ENCODE peak calls at places on chromosomes 16 and 17, in six cellular contexts. L is cardiac muscle cell, S is GM10248, W is heart left ventricle, X is H9, Y is neural progenitor cell. Q is an unnamed sample.

GRCh38 chr17:68861602-68862001 is 93.6 kb downstream of the ABCA8 start:
- DNase-seq in L (no peak), S (no peak), W (no peak), X (no peak), Y (no peak), Q (no peak)

GRCh38 chr16:35626051-35626450 is 2166.6 kb downstream of the TP53TG3F start:
- DNase-seq in L (no peak), S (no peak), W (no peak), X (no peak), Y (no peak), Q (no peak)

GRCh38 chr17:70405492-70406220 is 236.3 kb downstream of the KCNJ2 start:
- DNase-seq in L (no peak), S (no peak), W (no peak), X (no peak), Y (no peak), Q (no peak)

GRCh38 chr17:71505200-71505599 is 615.6 kb upstream of the SOX9 start:
- DNase-seq in L (no peak), S (no peak), W (no peak), X (no peak), Y (no peak), Q (no peak)

GRCh38 chr17:17141860-17142552 is 64.1 kb downstream of the PLD6 start:
- DNase-seq in L (peak; percentile 69), S (peak; percentile 58), W (no peak), X (peak; percentile 80), Y (peak; percentile 78), Q (peak; percentile 53)

GRCh38 chr16:80198265-80198994 is 342.4 kb upstream of the DYNLRB2 start:
- DNase-seq in L (no peak), S (no peak), W (no peak), X (no peak), Y (no peak), Q (no peak)

GRCh38 chr16:2691491-2692248 is 9.3 kb downstream of the KCTD5 start:
- DNase-seq in L (no peak), S (no peak), W (peak; percentile 78), X (no peak), Y (no peak), Q (no peak)

GRCh38 chr16:67265834-67266233 is 13.5 kb upstream of the PLEKHG4 start:
- DNase-seq in L (no peak), S (no peak), W (no peak), X (no peak), Y (no peak), Q (no peak)

GRCh38 chr16:81067166-81067565 is 9.9 kb downstream of the C16orf46 start:
- DNase-seq in L (no peak), S (no peak), W (no peak), X (no peak), Y (no peak), Q (no peak)

GRCh38 chr16:2980227-2981176 is at the start of gene PKMYT1:
- DNase-seq in L (peak; percentile 95), S (peak; percentile 100), W (peak; percentile 90), X (peak; percentile 87), Y (peak; percentile 96), Q (peak; percentile 100)

GRCh38 chr16:2475413-2476344 is 752 bp downstream of the TBC1D24 start:
- DNase-seq in L (peak; percentile 34), S (no peak), W (no peak), X (peak; percentile 56), Y (peak; percentile 61), Q (peak; percentile 73)

GRCh38 chr17:38574712-38575111 is 31.0 kb downstream of the SRCIN1 start:
- DNase-seq in L (no peak), S (no peak), W (no peak), X (no peak), Y (no peak), Q (no peak)

GRCh38 chr17:3827124-3827773 is 18.8 kb downstream of the NCBP3 start:
- DNase-seq in L (peak; percentile 70), S (peak; percentile 65), W (no peak), X (peak; percentile 75), Y (peak; percentile 83), Q (peak; percentile 49)

GRCh38 chr17:8151641-8152111 is 528 bp downstream of the PER1 start:
- DNase-seq in L (peak; percentile 56), S (no peak), W (peak; percentile 96), X (peak; percentile 56), Y (peak; percentile 66), Q (no peak)

GRCh38 chr17:43438626-43439529 is 40.1 kb downstream of the ARL4D start:
- DNase-seq in L (no peak), S (no peak), W (no peak), X (peak; percentile 47), Y (peak; percentile 43), Q (no peak)

GRCh38 chr17:65365209-65365608 is 196.2 kb downstream of the AXIN2 start:
- DNase-seq in L (no peak), S (no peak), W (no peak), X (no peak), Y (no peak), Q (no peak)

GRCh38 chr16:75494696-75495601 is at the start of gene CHST6:
- DNase-seq in L (peak; percentile 73), S (peak; percentile 86), W (peak; percentile 64), X (peak; percentile 88), Y (peak; percentile 84), Q (peak; percentile 86)

GRCh38 chr17:72171703-72172670 is 51.2 kb downstream of the SOX9 start:
- DNase-seq in L (no peak), S (no peak), W (no peak), X (no peak), Y (no peak), Q (no peak)

GRCh38 chr17:50209472-50210248 is 8.2 kb upstream of the COL1A1 start:
- DNase-seq in L (peak; percentile 84), S (no peak), W (peak; percentile 93), X (peak; percentile 95), Y (peak; percentile 70), Q (no peak)

GRCh38 chr17:39018267-39019134 is 51.3 kb upstream of the FBXO47 start:
- DNase-seq in L (no peak), S (peak; percentile 29), W (no peak), X (no peak), Y (no peak), Q (no peak)

GRCh38 chr17:81428121-81428515 is 32.9 kb downstream of the BAHCC1 start:
- DNase-seq in L (no peak), S (no peak), W (no peak), X (no peak), Y (no peak), Q (no peak)

GRCh38 chr17:50769884-50770283 is 2.6 kb upstream of the ANKRD40CL start:
- DNase-seq in L (no peak), S (no peak), W (no peak), X (peak; percentile 12), Y (no peak), Q (no peak)

GRCh38 chr16:55494994-55495421 is 13.9 kb upstream of the LPCAT2 start:
- DNase-seq in L (peak; percentile 42), S (no peak), W (no peak), X (peak; percentile 29), Y (peak; percentile 47), Q (no peak)

GRCh38 chr16:69937465-69937951 is 13.6 kb upstream of the CLEC18A start:
- DNase-seq in L (no peak), S (no peak), W (no peak), X (no peak), Y (peak; percentile 21), Q (no peak)

GRCh38 chr16:54722210-54722676 is 208.4 kb upstream of the IRX5 start:
- DNase-seq in L (no peak), S (no peak), W (no peak), X (no peak), Y (no peak), Q (no peak)

GRCh38 chr16:15792563-15792971 is 64.3 kb downstream of the MYH11 start:
- DNase-seq in L (no peak), S (no peak), W (no peak), X (no peak), Y (no peak), Q (no peak)

GRCh38 chr16:13113786-13114185 is 212.4 kb downstream of the SHISA9 start:
- DNase-seq in L (no peak), S (no peak), W (no peak), X (no peak), Y (no peak), Q (no peak)

GRCh38 chr17:14664511-14664910 is 363.6 kb downstream of the HS3ST3B1 start:
- DNase-seq in L (no peak), S (no peak), W (no peak), X (no peak), Y (peak; percentile 31), Q (no peak)
- TF ChIP-seq CTCF in L (no peak), S (no peak), W (no peak), X (peak; percentile 51), Y (peak; percentile 38), Q (no peak)

GRCh38 chr16:24801761-24802302 is 43.9 kb upstream of the SLC5A11 start:
- DNase-seq in L (peak; percentile 49), S (no peak), W (no peak), X (no peak), Y (no peak), Q (no peak)

GRCh38 chr16:24805484-24805883 is 40.3 kb upstream of the SLC5A11 start:
- DNase-seq in L (no peak), S (no peak), W (no peak), X (no peak), Y (no peak), Q (no peak)

GRCh38 chr16:24800586-24800985 is 45.2 kb upstream of the SLC5A11 start:
- DNase-seq in L (peak; percentile 24), S (no peak), W (no peak), X (no peak), Y (no peak), Q (no peak)
- TF ChIP-seq CTCF in L (peak; percentile 38), S (peak; percentile 33), W (peak; percentile 16), X (peak; percentile 25), Y (no peak), Q (no peak)

GRCh38 chr17:79105937-79106336 is 31.3 kb downstream of the ENGASE start:
- DNase-seq in L (no peak), S (no peak), W (no peak), X (no peak), Y (no peak), Q (no peak)

GRCh38 chr17:79107499-79108231 is 33.0 kb downstream of the ENGASE start:
- DNase-seq in L (no peak), S (no peak), W (no peak), X (no peak), Y (no peak), Q (no peak)

GRCh38 chr17:79106958-79107357 is 32.3 kb downstream of the ENGASE start:
- DNase-seq in L (no peak), S (no peak), W (no peak), X (no peak), Y (no peak), Q (no peak)

GRCh38 chr17:79102214-79102613 is 27.6 kb downstream of the ENGASE start:
- DNase-seq in L (no peak), S (no peak), W (no peak), X (no peak), Y (no peak), Q (no peak)

GRCh38 chr17:79104898-79105600 is 30.4 kb downstream of the ENGASE start:
- DNase-seq in L (no peak), S (no peak), W (no peak), X (no peak), Y (peak; percentile 41), Q (no peak)
- TF ChIP-seq CTCF in L (no peak), S (no peak), W (no peak), X (no peak), Y (peak; percentile 27), Q (no peak)

DNA sequence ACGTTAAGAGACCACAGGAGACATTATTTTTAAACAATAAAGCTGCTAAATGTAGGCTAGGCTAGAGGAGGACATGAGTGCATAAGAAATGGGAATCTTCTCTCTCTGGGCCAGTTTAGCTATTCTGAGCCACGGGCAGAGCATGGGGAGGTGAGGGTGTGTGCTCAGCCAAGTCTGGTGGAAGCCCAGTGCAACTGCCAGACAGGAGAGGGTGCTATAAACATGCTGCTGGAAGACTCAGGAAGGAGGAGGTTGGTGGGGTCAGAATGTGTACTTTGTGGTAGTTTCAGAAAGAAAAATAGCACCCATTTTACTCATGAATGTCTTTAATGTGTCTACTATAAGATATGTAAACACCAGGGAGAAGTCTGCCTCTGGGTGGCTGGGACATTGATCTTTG is 5.9 kb upstream of the SDK2 start:
- DNase-seq in L (peak; percentile 56), S (no peak), W (no peak), X (peak; percentile 77), Y (peak; percentile 64), Q (no peak)
- TF ChIP-seq CTCF in L (peak; percentile 4), S (no peak), W (peak; percentile 34), X (peak; percentile 71), Y (peak; percentile 66), Q (no peak)

Q was measured in GM20000.